ENCODE peak calls at places on chromosomes 16 and 17, in six cellular contexts. One of them, this sample, is unnamed. For H3K4me1, the result is how much of the 10 kb centered on the place peaks cover.

GRCh38 chr17:38509008-38509771 is 80.9 kb downstream of the ARHGAP23 start:
- DNase-seq in heart left ventricle: peak
- DNase-seq in spleen: peak
- DNase-seq in SK-N-SH: peak
- DNase-seq in pancreas: peak
- DNase-seq in naive thymus-derived CD4-positive, alpha-beta T cell: peak
- DNase-seq in this sample: no peak

GRCh38 chr17:29567362-29568330 is 809 bp upstream of the ABHD15 start:
- DNase-seq in heart left ventricle: peak
- DNase-seq in spleen: peak
- DNase-seq in SK-N-SH: peak
- DNase-seq in pancreas: peak
- DNase-seq in naive thymus-derived CD4-positive, alpha-beta T cell: peak
- DNase-seq in this sample: no peak

GRCh38 chr17:76506408-76507328 is 5.4 kb upstream of the RHBDF2 start:
- DNase-seq in heart left ventricle: peak
- DNase-seq in spleen: peak
- DNase-seq in SK-N-SH: peak
- DNase-seq in pancreas: peak
- DNase-seq in naive thymus-derived CD4-positive, alpha-beta T cell: peak
- DNase-seq in this sample: no peak

GRCh38 chr17:28916302-28916934 is 13.5 kb upstream of the DHRS13 start:
- DNase-seq in heart left ventricle: no peak
- DNase-seq in spleen: no peak
- DNase-seq in SK-N-SH: peak
- DNase-seq in pancreas: no peak
- DNase-seq in naive thymus-derived CD4-positive, alpha-beta T cell: no peak
- DNase-seq in this sample: no peak

GRCh38 chr16:89200124-89200849 is at the start of gene SLC22A31:
- DNase-seq in heart left ventricle: no peak
- DNase-seq in spleen: peak
- DNase-seq in SK-N-SH: peak
- DNase-seq in pancreas: peak
- DNase-seq in naive thymus-derived CD4-positive, alpha-beta T cell: no peak
- DNase-seq in this sample: no peak

GRCh38 chr17:78174332-78174869 is 6.0 kb downstream of the SYNGR2 start:
- DNase-seq in heart left ventricle: peak
- DNase-seq in spleen: peak
- DNase-seq in SK-N-SH: no peak
- DNase-seq in pancreas: peak
- DNase-seq in naive thymus-derived CD4-positive, alpha-beta T cell: no peak
- DNase-seq in this sample: no peak

GRCh38 chr17:19237389-19238166 is 412 bp downstream of the EPN2 start:
- DNase-seq in heart left ventricle: peak
- DNase-seq in spleen: peak
- DNase-seq in SK-N-SH: peak
- DNase-seq in pancreas: peak
- DNase-seq in naive thymus-derived CD4-positive, alpha-beta T cell: peak
- DNase-seq in this sample: no peak

GRCh38 chr16:89842471-89843408 is 14.5 kb downstream of the SPIRE2 start:
- DNase-seq in heart left ventricle: peak
- DNase-seq in spleen: no peak
- DNase-seq in SK-N-SH: peak
- DNase-seq in pancreas: no peak
- DNase-seq in naive thymus-derived CD4-positive, alpha-beta T cell: no peak
- DNase-seq in this sample: no peak

GRCh38 chr16:19446300-19446846 is 28.7 kb downstream of the TMC5 start:
- DNase-seq in heart left ventricle: no peak
- DNase-seq in spleen: no peak
- DNase-seq in SK-N-SH: no peak
- DNase-seq in pancreas: no peak
- DNase-seq in naive thymus-derived CD4-positive, alpha-beta T cell: no peak
- DNase-seq in this sample: no peak

GRCh38 chr17:45948881-45949624 is 50.0 kb upstream of the STH start:
- DNase-seq in heart left ventricle: peak
- DNase-seq in spleen: peak
- DNase-seq in SK-N-SH: no peak
- DNase-seq in pancreas: peak
- DNase-seq in naive thymus-derived CD4-positive, alpha-beta T cell: peak
- DNase-seq in this sample: peak

GRCh38 chr17:75723201-75723930 is 2.1 kb downstream of the ITGB4 start:
- DNase-seq in heart left ventricle: no peak
- DNase-seq in spleen: no peak
- DNase-seq in SK-N-SH: no peak
- DNase-seq in pancreas: no peak
- DNase-seq in naive thymus-derived CD4-positive, alpha-beta T cell: no peak
- DNase-seq in this sample: no peak

GRCh38 chr17:49708515-49709161 is 874 bp upstream of the SLC35B1 start:
- DNase-seq in heart left ventricle: no peak
- DNase-seq in spleen: peak
- DNase-seq in SK-N-SH: no peak
- DNase-seq in pancreas: peak
- DNase-seq in naive thymus-derived CD4-positive, alpha-beta T cell: no peak
- DNase-seq in this sample: no peak

GRCh38 chr16:27421961-27422740 is 20.2 kb downstream of the IL21R start:
- DNase-seq in heart left ventricle: no peak
- DNase-seq in spleen: no peak
- DNase-seq in SK-N-SH: no peak
- DNase-seq in pancreas: no peak
- DNase-seq in naive thymus-derived CD4-positive, alpha-beta T cell: no peak
- DNase-seq in this sample: no peak

GRCh38 chr16:85554114-85554790 is 58.9 kb upstream of the GSE1 start:
- DNase-seq in heart left ventricle: peak
- DNase-seq in spleen: peak
- DNase-seq in SK-N-SH: peak
- DNase-seq in pancreas: no peak
- DNase-seq in naive thymus-derived CD4-positive, alpha-beta T cell: no peak
- DNase-seq in this sample: no peak

GRCh38 chr17:12745481-12745880 is 43.8 kb upstream of the ARHGAP44 start:
- DNase-seq in heart left ventricle: no peak
- DNase-seq in spleen: no peak
- DNase-seq in SK-N-SH: no peak
- DNase-seq in pancreas: no peak
- DNase-seq in naive thymus-derived CD4-positive, alpha-beta T cell: no peak
- DNase-seq in this sample: no peak

GRCh38 chr16:30985401-30986128 is 558 bp downstream of the HSD3B7 start:
- DNase-seq in heart left ventricle: no peak
- DNase-seq in spleen: no peak
- DNase-seq in SK-N-SH: peak
- DNase-seq in pancreas: peak
- DNase-seq in naive thymus-derived CD4-positive, alpha-beta T cell: no peak
- DNase-seq in this sample: no peak

GRCh38 chr17:41624208-41625101 is at the start of gene KRT17:
- DNase-seq in heart left ventricle: no peak
- DNase-seq in spleen: peak
- DNase-seq in SK-N-SH: no peak
- DNase-seq in pancreas: peak
- DNase-seq in naive thymus-derived CD4-positive, alpha-beta T cell: no peak
- DNase-seq in this sample: no peak

GRCh38 chr16:4607841-4608703 is 6.6 kb downstream of the UBALD1 start:
- DNase-seq in heart left ventricle: no peak
- DNase-seq in spleen: peak
- DNase-seq in SK-N-SH: no peak
- DNase-seq in pancreas: no peak
- DNase-seq in naive thymus-derived CD4-positive, alpha-beta T cell: no peak
- DNase-seq in this sample: no peak

GRCh38 chr17:79168486-79169055 is 93.9 kb downstream of the ENGASE start:
- DNase-seq in heart left ventricle: no peak
- DNase-seq in spleen: no peak
- DNase-seq in SK-N-SH: no peak
- DNase-seq in pancreas: no peak
- DNase-seq in naive thymus-derived CD4-positive, alpha-beta T cell: no peak
- DNase-seq in this sample: no peak

GRCh38 chr17:35529868-35530267 is 7.6 kb downstream of the SLFN12L start:
- DNase-seq in heart left ventricle: no peak
- DNase-seq in spleen: no peak
- DNase-seq in SK-N-SH: no peak
- DNase-seq in pancreas: no peak
- DNase-seq in naive thymus-derived CD4-positive, alpha-beta T cell: no peak
- DNase-seq in this sample: no peak

GRCh38 chr16:57530104-57530522 is 6.3 kb downstream of the CCDC102A start:
- DNase-seq in heart left ventricle: no peak
- DNase-seq in spleen: peak
- DNase-seq in SK-N-SH: peak
- DNase-seq in pancreas: no peak
- DNase-seq in naive thymus-derived CD4-positive, alpha-beta T cell: no peak
- DNase-seq in this sample: no peak
- H3K4me3 ChIP-seq in heart left ventricle: no peak
- H3K4me3 ChIP-seq in spleen: no peak
- H3K4me3 ChIP-seq in SK-N-SH: no peak
- H3K4me3 ChIP-seq in pancreas: no peak
- H3K4me3 ChIP-seq in naive thymus-derived CD4-positive, alpha-beta T cell: peak
- H3K4me3 ChIP-seq in this sample: no peak

GRCh38 chr16:74100405-74101316 is 196.0 kb upstream of the PSMD7 start:
- DNase-seq in heart left ventricle: no peak
- DNase-seq in spleen: no peak
- DNase-seq in SK-N-SH: peak
- DNase-seq in pancreas: no peak
- DNase-seq in naive thymus-derived CD4-positive, alpha-beta T cell: no peak
- DNase-seq in this sample: no peak
- H3K4me1 ChIP-seq in heart left ventricle: under half
- H3K4me1 ChIP-seq in spleen: under half
- H3K4me1 ChIP-seq in SK-N-SH: under half
- H3K4me1 ChIP-seq in pancreas: under half
- H3K4me1 ChIP-seq in naive thymus-derived CD4-positive, alpha-beta T cell: under half
- H3K4me1 ChIP-seq in this sample: under half

GRCh38 chr16:8396463-8396862 is 193.8 kb downstream of the TMEM114 start:
- DNase-seq in heart left ventricle: no peak
- DNase-seq in spleen: no peak
- DNase-seq in SK-N-SH: no peak
- DNase-seq in pancreas: no peak
- DNase-seq in naive thymus-derived CD4-positive, alpha-beta T cell: no peak
- DNase-seq in this sample: no peak
- H3K4me3 ChIP-seq in heart left ventricle: no peak
- H3K4me3 ChIP-seq in spleen: no peak
- H3K4me3 ChIP-seq in SK-N-SH: no peak
- H3K4me3 ChIP-seq in pancreas: no peak
- H3K4me3 ChIP-seq in naive thymus-derived CD4-positive, alpha-beta T cell: no peak
- H3K4me3 ChIP-seq in this sample: no peak

GRCh38 chr16:49493836-49494235 is 120.2 kb downstream of the C16orf78 start:
- DNase-seq in heart left ventricle: no peak
- DNase-seq in spleen: peak
- DNase-seq in SK-N-SH: no peak
- DNase-seq in pancreas: no peak
- DNase-seq in naive thymus-derived CD4-positive, alpha-beta T cell: no peak
- DNase-seq in this sample: no peak
- H3K4me1 ChIP-seq in heart left ventricle: under half
- H3K4me1 ChIP-seq in spleen: under half
- H3K4me1 ChIP-seq in SK-N-SH: under half
- H3K4me1 ChIP-seq in pancreas: under half
- H3K4me1 ChIP-seq in naive thymus-derived CD4-positive, alpha-beta T cell: under half
- H3K4me1 ChIP-seq in this sample: under half

DNA sequence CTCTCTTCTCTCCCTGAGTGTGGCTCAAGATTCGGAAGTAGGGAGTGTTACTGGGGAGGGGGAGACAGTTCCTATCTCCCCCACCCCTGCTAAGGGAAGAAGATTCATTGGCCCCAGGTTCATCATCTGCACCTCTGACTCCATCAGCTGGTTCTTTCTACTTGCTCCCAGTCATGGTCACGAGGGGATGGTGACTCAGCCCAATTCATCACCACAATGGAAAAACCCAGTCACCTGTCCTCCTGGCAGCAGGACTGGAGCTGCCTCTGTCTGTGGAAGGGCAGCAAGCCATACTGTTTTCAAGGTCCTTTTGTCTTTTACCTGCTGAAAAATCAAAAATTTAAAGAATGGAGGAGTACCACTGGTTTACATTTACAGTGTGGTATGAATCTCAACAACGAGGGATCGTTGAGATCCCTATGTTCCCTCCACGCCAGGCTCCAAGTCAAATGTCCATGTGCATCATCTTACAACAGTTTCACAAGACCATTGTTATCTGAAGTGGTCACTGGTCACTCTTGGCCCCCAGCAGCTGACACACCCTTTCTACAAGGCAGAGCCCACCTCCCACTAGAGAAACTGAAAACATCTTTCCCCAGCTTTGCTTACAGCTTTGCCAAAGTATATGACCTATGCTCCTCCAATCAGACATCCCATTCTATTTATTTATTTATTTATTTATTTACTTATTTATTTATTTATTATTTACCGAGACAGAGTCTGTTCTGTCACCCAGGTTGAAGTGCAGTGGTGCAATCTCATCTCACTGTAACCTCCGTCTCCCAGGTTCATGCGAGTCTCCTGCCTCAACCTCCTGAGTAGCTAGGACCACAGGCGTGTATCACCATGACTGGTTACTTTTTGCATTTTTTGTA is 40.4 kb upstream of the NDRG4 start:
- DNase-seq in heart left ventricle: no peak
- DNase-seq in spleen: no peak
- DNase-seq in SK-N-SH: no peak
- DNase-seq in pancreas: no peak
- DNase-seq in naive thymus-derived CD4-positive, alpha-beta T cell: no peak
- DNase-seq in this sample: no peak
- H3K4me3 ChIP-seq in heart left ventricle: no peak
- H3K4me3 ChIP-seq in spleen: no peak
- H3K4me3 ChIP-seq in SK-N-SH: no peak
- H3K4me3 ChIP-seq in pancreas: no peak
- H3K4me3 ChIP-seq in naive thymus-derived CD4-positive, alpha-beta T cell: no peak
- H3K4me3 ChIP-seq in this sample: no peak

DNA sequence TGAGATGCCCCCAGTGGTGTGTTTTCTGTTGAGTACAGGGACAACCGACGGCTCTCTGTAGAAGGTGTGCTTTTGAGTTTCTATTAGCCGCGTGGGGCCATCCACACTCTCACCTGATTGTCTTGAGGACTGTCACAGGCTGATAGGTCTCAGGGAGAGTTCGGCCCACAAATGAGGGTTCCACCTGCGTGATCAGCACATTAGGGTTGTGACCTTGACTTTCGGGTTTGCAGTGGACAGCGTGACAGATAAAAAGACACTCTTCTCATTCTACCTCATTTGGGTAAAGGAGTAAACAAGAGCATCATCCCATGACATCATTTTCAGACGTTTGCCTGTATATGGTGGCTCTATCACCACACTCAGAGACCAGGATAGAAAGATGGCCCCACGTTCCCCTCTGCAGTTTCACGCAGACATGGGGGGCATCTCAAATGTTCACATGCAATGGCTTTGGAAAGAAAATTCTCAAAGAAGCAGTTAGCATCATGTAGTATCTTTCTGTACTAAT is 74.3 kb upstream of the MRTFB start:
- DNase-seq in heart left ventricle: no peak
- DNase-seq in spleen: no peak
- DNase-seq in SK-N-SH: no peak
- DNase-seq in pancreas: no peak
- DNase-seq in naive thymus-derived CD4-positive, alpha-beta T cell: no peak
- DNase-seq in this sample: no peak
- H3K4me1 ChIP-seq in heart left ventricle: under half
- H3K4me1 ChIP-seq in spleen: under half
- H3K4me1 ChIP-seq in SK-N-SH: under half
- H3K4me1 ChIP-seq in pancreas: under half
- H3K4me1 ChIP-seq in naive thymus-derived CD4-positive, alpha-beta T cell: under half
- H3K4me1 ChIP-seq in this sample: under half